ENCODE peak calls at places on chromosomes 12 and 14, in nine cellular contexts. I is A549; O is anterior cingulate cortex; Z is NB4; K is head of caudate nucleus; P is non-pigmented ciliary epithelial cell; C is effector memory CD8-positive, alpha-beta T cell; M is hepatocyte; Y is left cardiac atrium. L is an unnamed sample.
A peak's percentile ranks its signal among the peaks of the same experiment; 100 is the strongest.

GRCh38 chr14:64440494-64440893 is 24.8 kb upstream of the AKAP5 start:
- DNase-seq in I (no peak), M (no peak), K (no peak), Z (no peak), O (no peak), C (no peak), P (no peak), Y (no peak), L (no peak)

GRCh38 chr14:80237142-80237541 is 25.8 kb upstream of the DIO2 start:
- DNase-seq in I (no peak), O (no peak), Z (no peak), K (no peak), C (no peak), P (no peak), M (no peak), Y (no peak), L (no peak)

GRCh38 chr12:89731614-89732013 is 23.0 kb upstream of the ATP2B1 start:
- DNase-seq in I (no peak), O (no peak), M (peak; percentile 15), Y (no peak), K (no peak), C (no peak), P (no peak), Z (peak; percentile 67), L (no peak)

GRCh38 chr12:38269897-38270296 is 46.7 kb upstream of the ALG10B start:
- DNase-seq in O (no peak), Y (no peak), Z (no peak), C (no peak), P (no peak), I (no peak), M (no peak), K (no peak), L (no peak)

GRCh38 chr12:64720884-64721283 is 38.3 kb downstream of the GNS start:
- DNase-seq in I (no peak), Y (no peak), C (no peak), K (no peak), P (no peak), O (no peak), Z (no peak), M (no peak), L (no peak)

GRCh38 chr12:70919597-70920035 is 922 bp downstream of the PTPRR start:
- DNase-seq in M (peak; percentile 23), C (no peak), Z (peak; percentile 9), O (no peak), I (no peak), K (peak; percentile 41), P (no peak), Y (no peak), L (peak; percentile 47)

GRCh38 chr12:16553457-16553856 is 52.5 kb downstream of the LMO3 start:
- DNase-seq in Y (no peak), M (no peak), Z (no peak), P (peak; percentile 9), K (no peak), C (no peak), O (no peak), I (no peak), L (no peak)

GRCh38 chr14:96497087-96497486 is 5.1 kb upstream of the PAPOLA start:
- DNase-seq in K (no peak), P (no peak), Z (no peak), M (no peak), C (no peak), O (no peak), I (no peak), Y (no peak), L (no peak)

GRCh38 chr12:53995311-53996187 is 4.4 kb upstream of the HOXC9 start:
- DNase-seq in K (no peak), C (no peak), I (peak; percentile 58), Y (no peak), P (no peak), O (no peak), Z (peak; percentile 90), M (peak; percentile 71), L (no peak)

GRCh38 chr14:71130491-71131179 is 223.4 kb downstream of the PCNX1 start:
- DNase-seq in K (no peak), P (peak; percentile 38), O (no peak), I (no peak), Z (peak; percentile 80), Y (no peak), M (no peak), C (no peak), L (no peak)

GRCh38 chr12:107441906-107442305 is 243.7 kb upstream of the PWP1 start:
- DNase-seq in Z (no peak), O (no peak), C (peak; percentile 2), Y (no peak), K (no peak), I (no peak), M (no peak), P (no peak), L (no peak)

GRCh38 chr14:58815046-58815701 is 177.4 kb downstream of the DACT1 start:
- DNase-seq in C (no peak), K (no peak), O (no peak), Y (no peak), P (peak; percentile 48), M (no peak), Z (no peak), I (no peak), L (peak; percentile 28)

GRCh38 chr14:104442611-104443390 is 136.8 kb upstream of the C14orf180 start:
- DNase-seq in O (no peak), I (no peak), Z (no peak), M (no peak), Y (no peak), C (no peak), K (peak; percentile 14), P (no peak), L (no peak)

GRCh38 chr14:54570651-54571415 is 3.9 kb downstream of the SAMD4A start:
- DNase-seq in P (peak; percentile 67), Y (no peak), K (no peak), M (no peak), O (no peak), C (no peak), Z (no peak), I (peak; percentile 36), L (no peak)

GRCh38 chr14:32022525-32022924 is 54.6 kb upstream of the ARHGAP5 start:
- DNase-seq in Y (no peak), I (no peak), Z (no peak), C (no peak), O (no peak), K (no peak), M (no peak), P (no peak), L (no peak)

GRCh38 chr12:5612556-5613421 is 180.9 kb downstream of the NTF3 start:
- DNase-seq in O (no peak), P (no peak), C (no peak), Y (no peak), K (no peak), I (no peak), M (no peak), Z (no peak), L (no peak)

GRCh38 chr12:124392991-124393790 is 98.3 kb downstream of the RFLNA start:
- DNase-seq in K (peak; percentile 83), O (peak; percentile 77), Y (peak; percentile 88), P (no peak), M (peak; percentile 45), Z (no peak), I (peak; percentile 89), C (no peak), L (peak; percentile 75)

GRCh38 chr12:15446798-15447197 is 124.5 kb downstream of the PTPRO start:
- DNase-seq in P (peak; percentile 47), C (no peak), O (peak; percentile 2), Y (no peak), I (peak; percentile 25), K (peak; percentile 41), Z (no peak), M (no peak), L (peak; percentile 32)

GRCh38 chr14:97178781-97179180 is 381.6 kb downstream of the VRK1 start:
- DNase-seq in O (no peak), M (no peak), Z (no peak), K (no peak), I (no peak), P (no peak), Y (no peak), C (no peak), L (no peak)

GRCh38 chr12:118330421-118331018 is 42.2 kb downstream of the TAOK3 start:
- DNase-seq in O (no peak), C (no peak), Z (peak; percentile 96), K (no peak), Y (no peak), P (no peak), M (peak; percentile 12), I (no peak), L (no peak)

GRCh38 chr12:78795934-78796445 is 68.6 kb upstream of the SYT1 start:
- DNase-seq in K (no peak), P (no peak), Z (no peak), M (no peak), O (no peak), I (no peak), Y (no peak), C (no peak), L (no peak)

GRCh38 chr12:80100566-80100965 is 1.2 kb downstream of the OTOGL start:
- DNase-seq in P (no peak), C (no peak), M (no peak), O (no peak), Z (no peak), Y (no peak), K (no peak), I (no peak), L (no peak)

GRCh38 chr12:12582193-12582881 is 19.7 kb upstream of the DUSP16 start:
- DNase-seq in K (no peak), M (no peak), I (no peak), Y (no peak), Z (no peak), P (no peak), O (no peak), C (no peak), L (no peak)

GRCh38 chr12:70265132-70265531 is 21.9 kb downstream of the CNOT2 start:
- DNase-seq in C (no peak), P (no peak), K (no peak), O (no peak), Z (no peak), M (no peak), I (no peak), Y (no peak), L (no peak)

GRCh38 chr12:122614839-122615238 is 87.8 kb downstream of the KNTC1 start:
- DNase-seq in M (no peak), K (no peak), I (no peak), P (peak; percentile 8), C (no peak), Z (no peak), O (no peak), Y (no peak), L (no peak)

GRCh38 chr12:102501773-102502172 is 21.4 kb upstream of the IGF1 start:
- DNase-seq in M (no peak), Y (no peak), Z (no peak), I (no peak), C (no peak), O (no peak), P (no peak), K (no peak), L (no peak)

GRCh38 chr12:71636704-71637115 is 26.9 kb downstream of the ZFC3H1 start:
- DNase-seq in Y (no peak), O (no peak), M (peak; percentile 87), I (peak; percentile 78), P (no peak), K (no peak), C (peak; percentile 21), Z (peak; percentile 73), L (peak; percentile 60)

GRCh38 chr14:73958591-73958990 is 8.5 kb downstream of the COQ6 start:
- DNase-seq in P (no peak), Z (no peak), I (no peak), M (no peak), C (no peak), K (no peak), Y (no peak), O (no peak), L (no peak)

GRCh38 chr12:51905507-51906438 is 1.5 kb upstream of the ACVRL1 start:
- DNase-seq in C (no peak), O (no peak), Z (no peak), I (no peak), M (peak; percentile 45), K (no peak), P (no peak), Y (peak; percentile 91), L (no peak)

GRCh38 chr12:95269892-95270291 is 52.3 kb downstream of the VEZT start:
- DNase-seq in C (no peak), P (no peak), K (no peak), Z (no peak), M (no peak), Y (no peak), I (no peak), O (no peak), L (no peak)